ENCODE peak calls at places on chromosomes 3 and 15, in five cellular contexts. D is NT2/D1, T is HEK293T, K is HepG2, N is H1. W is an unnamed sample.

GRCh38 chr15:84982301-84982920 is 755 bp downstream of the PDE8A start:
- DNase-seq in D (no peak), T (no peak), K (peak; percentile 70), N (no peak), W (no peak)

GRCh38 chr15:60854858-60855568 is 374.1 kb downstream of the RORA start:
- DNase-seq in D (no peak), T (no peak), K (no peak), N (no peak), W (no peak)

GRCh38 chr15:95274038-95274437 is 1042.7 kb downstream of the MCTP2 start:
- DNase-seq in D (no peak), T (no peak), K (no peak), N (no peak), W (no peak)

GRCh38 chr15:91723959-91724358 is 129.5 kb upstream of the SLCO3A1 start:
- DNase-seq in D (no peak), T (no peak), K (no peak), N (no peak), W (no peak)

GRCh38 chr3:49709852-49710251 is 9.6 kb downstream of the AMIGO3 start:
- DNase-seq in D (no peak), T (no peak), K (no peak), N (no peak), W (no peak)

GRCh38 chr3:129688310-129688895 is 81.9 kb upstream of the PLXND1 start:
- DNase-seq in D (peak; percentile 30), T (no peak), K (peak; percentile 78), N (peak; percentile 75), W (no peak)

GRCh38 chr3:49727154-49727923 is 3.6 kb upstream of the GMPPB start:
- DNase-seq in D (no peak), T (no peak), K (no peak), N (no peak), W (no peak)

GRCh38 chr3:15099364-15100098 is 583 bp upstream of the RBSN start:
- DNase-seq in D (no peak), T (no peak), K (no peak), N (no peak), W (no peak)

DNA sequence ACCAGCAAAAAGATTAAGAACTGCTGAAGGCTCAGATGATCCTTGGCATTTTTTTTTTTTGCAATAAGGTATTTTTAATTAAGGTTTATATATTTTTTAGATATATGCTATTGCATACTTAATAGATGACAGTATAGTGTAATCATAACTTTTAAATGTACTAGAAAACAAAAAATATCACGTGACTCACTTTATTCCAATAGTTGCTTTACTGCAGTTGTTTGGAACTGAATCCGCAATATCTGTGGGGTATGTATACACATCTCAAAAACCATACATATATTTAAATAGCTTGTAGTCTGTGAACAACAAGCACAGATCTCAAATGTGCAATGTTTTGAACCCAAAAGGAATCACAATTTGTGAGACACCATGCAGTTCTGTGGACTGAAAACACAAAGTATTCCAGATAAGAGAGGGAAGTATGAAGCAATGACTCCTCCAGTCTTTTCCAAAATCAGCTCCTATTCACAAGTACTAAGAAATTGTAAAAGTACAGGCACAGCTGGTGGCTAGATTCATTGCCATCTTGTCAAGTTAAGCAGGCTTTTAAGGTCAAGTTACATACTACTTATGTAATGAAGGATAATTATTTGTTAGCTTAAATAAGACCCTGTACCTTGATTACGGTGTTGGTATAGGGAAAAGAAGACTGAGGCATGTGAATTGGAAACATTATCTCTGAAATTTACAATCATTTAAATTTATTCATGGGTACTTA is 331.1 kb downstream of the TBC1D5 start:
- DNase-seq in D (no peak), T (peak; percentile 9), K (no peak), N (no peak), W (no peak)
- TF ChIP-seq SUZ12 in D (no peak), T (no peak), K (no peak), N (no peak), W (no peak)

GRCh38 chr3:119514637-119515036 is 16.3 kb downstream of the TIMMDC1 start:
- DNase-seq in D (no peak), T (no peak), K (no peak), N (no peak), W (no peak)
- TF ChIP-seq SUZ12 in D (no peak), T (no peak), K (no peak), N (no peak), W (no peak)

DNA sequence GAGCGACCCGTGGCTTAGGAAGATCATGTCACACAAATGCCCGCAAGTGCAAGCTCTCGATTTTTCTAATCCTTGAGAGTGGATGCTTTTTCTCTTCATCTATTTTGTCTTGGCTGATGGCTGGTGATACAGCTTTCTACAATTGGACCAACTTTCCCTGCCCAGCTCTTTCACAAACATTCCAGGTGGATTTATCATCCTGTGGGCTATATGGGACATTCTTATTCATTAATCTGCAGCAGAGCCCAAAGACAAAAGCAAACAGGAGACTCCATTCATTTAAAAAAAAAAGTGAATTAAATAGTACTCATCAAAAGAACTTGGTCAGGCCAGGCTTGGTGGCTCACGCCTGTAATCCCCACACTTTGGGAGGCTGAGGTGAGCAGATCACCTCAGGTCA is 14.2 kb upstream of the TSEN2 start:
- DNase-seq in D (no peak), T (no peak), K (no peak), N (no peak), W (no peak)
- TF ChIP-seq SUZ12 in D (no peak), T (no peak), K (no peak), N (no peak), W (no peak)

GRCh38 chr3:105040026-105040622 is 326.6 kb upstream of the ALCAM start:
- DNase-seq in D (no peak), T (no peak), K (no peak), N (no peak), W (no peak)
- TF ChIP-seq SUZ12 in D (no peak), T (no peak), K (no peak), N (no peak), W (no peak)

GRCh38 chr3:45180899-45181298 is 34.7 kb upstream of the CDCP1 start:
- DNase-seq in D (no peak), T (no peak), K (no peak), N (no peak), W (no peak)

GRCh38 chr3:45181496-45181895 is 35.3 kb upstream of the CDCP1 start:
- DNase-seq in D (no peak), T (no peak), K (no peak), N (no peak), W (no peak)

GRCh38 chr3:45178131-45179023 is 32.2 kb upstream of the CDCP1 start:
- DNase-seq in D (no peak), T (no peak), K (no peak), N (no peak), W (no peak)

GRCh38 chr3:45179163-45179562 is 33.0 kb upstream of the CDCP1 start:
- DNase-seq in D (no peak), T (no peak), K (no peak), N (no peak), W (no peak)

GRCh38 chr3:45180051-45180450 is 33.9 kb upstream of the CDCP1 start:
- DNase-seq in D (no peak), T (no peak), K (no peak), N (no peak), W (no peak)
- TF ChIP-seq SUZ12 in D (no peak), T (no peak), K (no peak), N (no peak), W (no peak)

GRCh38 chr3:59818-60217 is 136.7 kb upstream of the CHL1 start:
- DNase-seq in D (no peak), T (no peak), K (no peak), N (no peak), W (no peak)
- TF ChIP-seq SUZ12 in D (no peak), T (no peak), K (no peak), N (no peak), W (no peak)

GRCh38 chr3:53772562-53773329 is 73.5 kb downstream of the CHDH start:
- DNase-seq in D (no peak), T (no peak), K (no peak), N (no peak), W (no peak)
- TF ChIP-seq SUZ12 in D (no peak), T (no peak), K (no peak), N (no peak), W (no peak)